ENCODE peak calls at places on chromosomes 1 and 21, in four cellular contexts. T, G, H and A are unnamed samples.

GRCh38 chr1:10917513-10918454 is 94.7 kb upstream of the TARDBP start:
- DNase-seq in T (no peak), G (no peak), H (no peak), A (no peak)

GRCh38 chr1:248849152-248849551 is 9.7 kb downstream of the ZNF692 start:
- DNase-seq in T (no peak), G (no peak), H (no peak), A (no peak)

GRCh38 chr1:24972257-24973242 is 42.5 kb upstream of the RUNX3 start:
- DNase-seq in T (no peak), G (no peak), H (no peak), A (no peak)

GRCh38 chr1:2283991-2284895 is 56.1 kb downstream of the SKI start:
- DNase-seq in T (no peak), G (peak), H (no peak), A (no peak)

GRCh38 chr1:203629509-203630082 is 3.0 kb downstream of the ATP2B4 start:
- DNase-seq in T (no peak), G (no peak), H (peak), A (no peak)

GRCh38 chr1:9248341-9249262 is 14.0 kb downstream of the H6PD start:
- DNase-seq in T (no peak), G (no peak), H (no peak), A (no peak)

GRCh38 chr1:248421384-248421783 is 18.5 kb downstream of the OR2T1 start:
- DNase-seq in T (no peak), G (no peak), H (no peak), A (no peak)

GRCh38 chr1:177171536-177172123 is 872 bp downstream of the BRINP2 start:
- DNase-seq in T (no peak), G (no peak), H (no peak), A (no peak)

GRCh38 chr1:58779837-58780585 is 3.8 kb downstream of the JUN start:
- DNase-seq in T (no peak), G (peak), H (no peak), A (peak)

GRCh38 chr1:5424802-5425201 is 567.4 kb downstream of the NPHP4 start:
- DNase-seq in T (no peak), G (no peak), H (no peak), A (no peak)

GRCh38 chr21:42381347-42381984 is 14.4 kb downstream of the TMPRSS3 start:
- DNase-seq in T (no peak), G (peak), H (no peak), A (peak)

GRCh38 chr1:158019177-158019868 is 25.9 kb downstream of the KIRREL1 start:
- DNase-seq in T (no peak), G (peak), H (no peak), A (peak)

GRCh38 chr1:230047114-230047865 is 19.7 kb upstream of the GALNT2 start:
- DNase-seq in T (no peak), G (no peak), H (no peak), A (no peak)

GRCh38 chr1:185636848-185637247 is 97.3 kb upstream of the HMCN1 start:
- DNase-seq in T (peak), G (no peak), H (no peak), A (no peak)

GRCh38 chr1:228842094-228842775 is 107.0 kb downstream of the RHOU start:
- DNase-seq in T (no peak), G (peak), H (peak), A (peak)

GRCh38 chr1:209389258-209389657 is 194.3 kb upstream of the CAMK1G start:
- DNase-seq in T (no peak), G (no peak), H (no peak), A (no peak)

GRCh38 chr1:205961970-205962820 is 18.9 kb upstream of the SLC26A9 start:
- DNase-seq in T (no peak), G (no peak), H (no peak), A (no peak)

GRCh38 chr1:178088651-178089050 is 5.3 kb upstream of the RASAL2 start:
- DNase-seq in T (no peak), G (no peak), H (no peak), A (no peak)

GRCh38 chr1:35345439-35345981 is 77.0 kb downstream of the ZMYM4 start:
- DNase-seq in T (no peak), G (peak), H (no peak), A (no peak)

GRCh38 chr21:43774163-43774562 is 1.9 kb downstream of the CSTB start:
- DNase-seq in T (no peak), G (no peak), H (no peak), A (no peak)

GRCh38 chr1:50422675-50422945 is 633 bp downstream of the DMRTA2 start:
- DNase-seq in T (no peak), G (no peak), H (no peak), A (no peak)

GRCh38 chr21:16420086-16420724 is 690.4 kb downstream of the USP25 start:
- DNase-seq in T (no peak), G (peak), H (no peak), A (peak)

GRCh38 chr1:98049370-98050115 is 128.7 kb upstream of the DPYD start:
- DNase-seq in T (no peak), G (no peak), H (no peak), A (no peak)

GRCh38 chr1:208178091-208178529 is 66.1 kb downstream of the PLXNA2 start:
- DNase-seq in T (no peak), G (peak), H (no peak), A (no peak)

GRCh38 chr1:209768354-209768774 is 12.5 kb downstream of the TRAF3IP3 start:
- DNase-seq in T (peak), G (no peak), H (no peak), A (no peak)

GRCh38 chr1:110196917-110197782 is 13.0 kb upstream of the KCNC4 start:
- DNase-seq in T (no peak), G (peak), H (peak), A (peak)

GRCh38 chr1:21590906-21591301 is 78.3 kb downstream of the RAP1GAP start:
- DNase-seq in T (no peak), G (no peak), H (no peak), A (no peak)

GRCh38 chr1:183019860-183020259 is 3.4 kb upstream of the LAMC1 start:
- DNase-seq in T (no peak), G (peak), H (no peak), A (no peak)

GRCh38 chr1:162172733-162173132 is 103.2 kb downstream of the NOS1AP start:
- DNase-seq in T (no peak), G (peak), H (no peak), A (no peak)

GRCh38 chr1:3640113-3640932 is 9.6 kb downstream of the WRAP73 start:
- DNase-seq in T (no peak), G (no peak), H (no peak), A (no peak)

DNA sequence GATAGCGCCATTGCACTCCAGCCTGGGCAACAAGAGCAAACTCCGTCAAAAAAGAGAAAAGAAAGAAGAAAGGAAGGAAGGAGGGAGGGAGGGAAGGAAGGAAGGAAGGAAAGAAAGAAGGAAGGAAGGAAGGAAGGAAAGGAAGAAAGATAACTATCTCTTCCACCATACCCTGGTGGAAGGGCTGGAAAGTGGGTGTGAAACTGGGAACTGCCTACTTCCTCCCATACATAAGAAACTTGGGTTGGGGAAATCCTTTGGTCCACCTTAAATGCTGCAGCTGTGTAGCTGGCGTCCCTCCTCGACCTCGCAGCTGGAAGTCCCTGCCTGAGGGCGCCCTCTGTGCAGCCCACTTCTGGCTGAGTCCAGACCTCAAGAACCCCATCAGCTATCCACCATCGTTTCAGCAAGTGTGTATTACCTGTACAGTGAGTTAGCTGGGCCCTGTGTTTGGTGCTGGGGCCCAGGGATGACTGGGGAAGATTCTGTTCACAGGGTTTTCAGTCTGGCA is 4.6 kb upstream of the FAM167B start:
- DNase-seq in T (no peak), G (no peak), H (no peak), A (no peak)
- TF ChIP-seq FOXK2 in T (no peak), G (no peak), H (no peak), A (no peak)

GRCh38 chr21:45034556-45035476 is 39.6 kb upstream of the ADARB1 start:
- DNase-seq in T (no peak), G (no peak), H (no peak), A (no peak)

GRCh38 chr21:45033791-45034555 is 40.4 kb upstream of the ADARB1 start:
- DNase-seq in T (no peak), G (no peak), H (no peak), A (no peak)

GRCh38 chr21:45031231-45032191 is 42.9 kb upstream of the ADARB1 start:
- DNase-seq in T (no peak), G (no peak), H (no peak), A (no peak)

GRCh38 chr21:45032332-45032731 is 42.0 kb upstream of the ADARB1 start:
- DNase-seq in T (no peak), G (no peak), H (no peak), A (no peak)

DNA sequence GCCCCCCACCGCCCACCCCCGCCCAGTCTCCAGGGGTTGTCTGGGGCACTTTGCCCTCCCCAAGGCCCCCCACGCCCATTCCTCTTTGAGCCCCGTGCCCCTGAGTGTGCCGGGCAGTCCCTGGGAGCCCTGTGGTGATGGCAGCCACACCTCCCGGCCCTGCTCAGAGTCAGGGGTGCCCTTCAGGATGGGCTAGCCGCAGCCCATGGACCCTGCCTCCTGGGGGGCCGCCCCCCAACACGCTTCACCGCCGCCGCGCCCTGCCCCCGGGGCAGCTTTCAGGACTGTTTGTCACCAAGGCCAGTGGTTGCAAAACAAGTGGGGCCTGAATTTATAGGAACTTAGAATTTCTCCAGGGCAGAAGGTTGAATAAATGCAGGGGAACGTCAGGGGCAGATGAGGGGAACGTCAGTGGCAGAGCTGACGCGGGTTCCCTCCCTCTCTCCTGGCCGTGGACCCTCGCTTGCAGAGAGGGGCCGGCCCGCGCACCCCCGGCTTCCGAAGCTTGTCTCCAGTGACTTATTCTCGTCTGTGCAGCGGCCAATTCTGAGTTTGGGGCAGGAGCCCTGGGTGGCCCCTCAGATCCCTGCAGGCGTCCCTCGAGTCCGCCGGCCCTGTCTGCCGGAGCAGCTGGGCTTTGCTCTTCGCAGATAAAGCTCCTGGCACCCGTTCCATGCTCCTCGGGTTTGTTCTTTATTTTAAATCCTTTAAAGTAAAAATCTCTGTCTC is 41.2 kb upstream of the ADARB1 start:
- DNase-seq in T (no peak), G (no peak), H (no peak), A (no peak)
- TF ChIP-seq SP1 in T (no peak), G (no peak), H (no peak), A (no peak)

GRCh38 chr1:29690156-29690555 is 453.8 kb downstream of the PTPRU start:
- DNase-seq in T (no peak), G (no peak), H (no peak), A (no peak)

GRCh38 chr1:29688477-29689365 is 452.4 kb downstream of the PTPRU start:
- DNase-seq in T (no peak), G (no peak), H (peak), A (no peak)

GRCh38 chr1:29691499-29691898 is 455.2 kb downstream of the PTPRU start:
- DNase-seq in T (no peak), G (no peak), H (no peak), A (no peak)

GRCh38 chr1:29687601-29688244 is 451.4 kb downstream of the PTPRU start:
- DNase-seq in T (no peak), G (no peak), H (no peak), A (no peak)

GRCh38 chr1:29689372-29690030 is 453.2 kb downstream of the PTPRU start:
- DNase-seq in T (no peak), G (no peak), H (no peak), A (no peak)
- TF ChIP-seq FOXK2 in T (no peak), G (no peak), H (no peak), A (no peak)

DNA sequence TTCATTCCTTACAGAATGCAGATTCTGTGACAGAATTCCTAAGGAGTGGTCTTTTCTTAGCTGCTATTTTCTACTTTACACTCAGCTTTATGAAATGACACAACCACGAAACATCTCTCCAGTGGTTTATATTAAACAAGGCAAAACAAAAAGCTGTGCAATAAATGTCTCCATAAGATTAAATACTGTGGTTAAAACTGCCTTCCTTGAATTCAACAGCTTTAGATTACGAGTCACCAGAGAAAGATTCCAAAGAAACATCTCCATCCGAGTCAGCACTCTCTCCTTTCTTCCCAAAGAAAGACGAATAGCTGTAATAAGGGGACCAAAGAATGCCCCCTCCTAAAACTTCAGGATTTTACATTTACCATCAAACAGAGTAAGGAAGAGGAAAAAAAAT is 4.6 kb upstream of the C1orf87 start:
- DNase-seq in T (no peak), G (no peak), H (no peak), A (no peak)
- TF ChIP-seq SP1 in T (no peak), G (no peak), H (no peak), A (no peak)

DNA sequence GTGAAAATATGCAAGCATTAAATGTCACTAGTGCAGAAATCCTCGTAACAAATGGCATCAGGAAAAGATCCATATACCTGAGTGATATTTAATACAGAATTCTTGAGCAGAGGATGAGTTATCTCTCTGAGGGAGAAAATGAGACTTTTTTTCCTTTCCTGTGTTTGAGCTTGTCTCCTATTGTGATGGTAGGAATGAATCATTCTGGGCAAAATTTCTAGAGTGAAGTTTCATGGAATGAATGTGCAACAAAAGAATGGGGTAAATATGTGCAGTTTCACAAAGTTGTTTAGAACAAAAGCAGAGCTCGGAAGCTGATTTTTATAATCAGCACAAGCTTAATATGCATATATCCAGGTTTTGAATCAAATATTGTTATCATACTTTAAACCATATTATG is 4.6 kb downstream of the CTPS1 start:
- DNase-seq in T (no peak), G (no peak), H (no peak), A (no peak)
- TF ChIP-seq FOXK2 in T (no peak), G (no peak), H (no peak), A (no peak)

DNA sequence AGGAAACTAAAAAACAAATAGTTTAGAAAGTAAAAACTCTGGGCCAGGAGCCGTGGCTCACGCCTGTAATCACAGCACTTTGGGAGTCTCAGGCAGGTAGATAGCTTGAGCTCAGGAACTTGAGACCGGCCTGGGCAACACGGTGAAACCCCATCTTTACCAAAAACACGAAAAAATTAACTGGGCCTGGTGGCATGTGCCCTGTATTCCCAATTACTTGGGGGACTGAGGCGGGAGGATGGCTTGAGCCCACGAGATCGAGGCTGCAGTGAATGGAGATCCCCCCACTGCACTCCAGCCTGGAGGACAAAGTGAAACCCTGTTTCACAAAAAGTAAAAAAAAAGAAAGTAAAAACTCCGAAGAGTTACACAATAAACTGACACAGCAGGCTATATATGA is 10.7 kb downstream of the CEP170 start:
- DNase-seq in T (no peak), G (no peak), H (no peak), A (no peak)
- TF ChIP-seq SP1 in T (no peak), G (no peak), H (no peak), A (no peak)

GRCh38 chr1:239383714-239384113 is 2.7 kb upstream of the CHRM3 start:
- DNase-seq in T (no peak), G (no peak), H (no peak), A (no peak)

GRCh38 chr1:239388578-239388977 is 2.2 kb downstream of the CHRM3 start:
- DNase-seq in T (no peak), G (no peak), H (no peak), A (no peak)

GRCh38 chr1:239389703-239390102 is 3.3 kb downstream of the CHRM3 start:
- DNase-seq in T (no peak), G (no peak), H (no peak), A (no peak)

GRCh38 chr1:239386453-239387303 is at the start of gene CHRM3:
- DNase-seq in T (no peak), G (no peak), H (no peak), A (peak)

GRCh38 chr1:239387304-239388231 is 1.2 kb downstream of the CHRM3 start:
- DNase-seq in T (no peak), G (no peak), H (no peak), A (peak)
- TF ChIP-seq FOXK2 in T (no peak), G (no peak), H (no peak), A (no peak)

GRCh38 chr1:160260436-160261382 is 1.6 kb downstream of the DCAF8 start:
- DNase-seq in T (no peak), G (peak), H (no peak), A (peak)

GRCh38 chr1:160258177-160258798 is 4.1 kb downstream of the DCAF8 start:
- DNase-seq in T (no peak), G (no peak), H (no peak), A (no peak)

GRCh38 chr1:160257411-160258015 is 4.8 kb downstream of the DCAF8 start:
- DNase-seq in T (no peak), G (no peak), H (no peak), A (no peak)

GRCh38 chr1:160255761-160256300 is 6.5 kb downstream of the DCAF8 start:
- DNase-seq in T (no peak), G (no peak), H (no peak), A (no peak)

DNA sequence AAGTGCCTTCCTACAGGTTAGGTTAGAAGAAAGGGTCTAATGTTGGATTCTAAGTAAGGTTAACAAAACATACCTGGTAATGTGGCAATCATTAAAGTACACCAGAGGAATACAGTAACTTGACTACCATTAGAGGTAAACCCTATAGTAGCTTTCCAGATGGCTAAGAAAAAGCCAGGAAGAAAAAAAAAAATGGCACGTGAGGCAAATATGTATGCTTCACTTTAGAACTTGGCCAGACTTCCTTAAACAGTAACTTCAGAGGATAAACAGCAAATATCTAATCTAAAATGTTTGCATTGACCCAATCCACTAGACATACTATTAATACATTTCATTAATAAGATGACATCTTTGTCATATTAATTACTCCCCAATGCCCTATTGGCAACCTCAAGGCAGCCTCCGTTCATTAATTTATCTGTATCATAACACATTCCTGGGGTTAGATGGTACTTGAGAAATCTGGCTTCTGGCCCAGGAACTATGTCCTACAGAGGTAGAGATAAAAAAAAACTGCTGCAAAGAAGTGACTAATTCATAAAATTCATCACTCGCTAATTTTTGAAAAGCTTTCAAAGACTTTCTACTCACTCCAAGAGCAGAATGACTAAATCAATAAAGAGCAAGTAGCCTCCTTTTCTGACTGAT is 5.8 kb downstream of the DCAF8 start:
- DNase-seq in T (no peak), G (no peak), H (no peak), A (no peak)
- TF ChIP-seq SP1 in T (no peak), G (no peak), H (no peak), A (no peak)

DNA sequence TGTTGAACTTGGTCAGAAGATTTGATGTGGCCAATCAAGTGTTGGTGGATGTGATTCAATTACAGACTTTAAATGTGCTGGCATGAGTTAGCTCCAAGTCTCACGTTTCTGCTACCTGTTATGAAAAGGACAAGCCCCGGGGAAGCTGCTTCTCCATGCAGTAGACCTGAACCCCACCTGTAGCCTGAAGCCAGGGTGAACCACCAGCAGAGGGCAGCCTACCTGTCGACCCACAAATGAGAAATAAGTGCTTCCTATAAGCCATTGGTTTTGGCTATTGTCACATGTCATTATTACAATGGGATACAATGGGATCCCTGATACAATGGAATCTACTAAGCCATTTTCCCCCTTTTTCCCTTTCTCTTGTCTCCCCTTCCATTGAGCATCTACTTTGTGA is 230.2 kb downstream of the PRDM2 start:
- DNase-seq in T (no peak), G (peak), H (peak), A (no peak)
- TF ChIP-seq FOXK2 in T (no peak), G (no peak), H (no peak), A (no peak)